ENCODE peak calls at places on chromosomes 16 and 17, in nine cellular contexts. J, P, S, N, V, H, Z, C and E are unnamed samples.

GRCh38 chr16:54935411-54936085 is 4.9 kb downstream of the IRX5 start:
- DNase-seq in C (peak), V (no peak), S (no peak), H (no peak), N (no peak), P (no peak), Z (peak), J (peak), E (no peak)

GRCh38 chr17:6753006-6753445 is 2.8 kb upstream of the XAF1 start:
- DNase-seq in V (no peak), H (peak), C (peak), Z (no peak), S (peak), N (peak), P (peak), J (peak), E (no peak)

GRCh38 chr17:7982171-7982570 is 20.2 kb upstream of the GUCY2D start:
- DNase-seq in S (no peak), C (peak), J (peak), V (peak), N (peak), H (peak), Z (peak), P (no peak), E (no peak)

GRCh38 chr17:80738406-80738805 is 193.8 kb downstream of the RPTOR start:
- DNase-seq in N (no peak), C (no peak), S (no peak), V (no peak), P (no peak), H (no peak), J (no peak), Z (no peak), E (no peak)

GRCh38 chr17:1082579-1082978 is 85.7 kb downstream of the TIMM22 start:
- DNase-seq in S (no peak), J (peak), H (peak), C (peak), P (no peak), N (no peak), V (no peak), Z (peak), E (no peak)

GRCh38 chr16:19980866-19981265 is 92.8 kb downstream of the GPR139 start:
- DNase-seq in N (no peak), Z (no peak), J (no peak), P (no peak), S (no peak), V (no peak), C (peak), H (peak), E (peak)

GRCh38 chr17:39663688-39664580 is 1.2 kb upstream of the TCAP start:
- DNase-seq in S (no peak), Z (peak), V (no peak), H (no peak), J (no peak), N (peak), P (peak), C (peak), E (peak)

GRCh38 chr16:81136331-81137011 is 40.3 kb upstream of the GCSH start:
- DNase-seq in P (no peak), C (no peak), V (no peak), H (no peak), N (no peak), J (no peak), Z (peak), S (no peak), E (no peak)

GRCh38 chr17:60610481-60610880 is 10.5 kb downstream of the PPM1D start:
- DNase-seq in Z (no peak), P (no peak), J (peak), H (no peak), S (no peak), V (no peak), C (peak), N (no peak), E (no peak)

GRCh38 chr16:11916524-11917285 is 949 bp upstream of the GSPT1 start:
- DNase-seq in H (peak), S (peak), V (peak), C (peak), J (peak), P (no peak), N (no peak), Z (peak), E (no peak)

GRCh38 chr17:80859004-80859941 is 132.4 kb upstream of the CHMP6 start:
- DNase-seq in P (peak), Z (peak), N (peak), H (peak), C (peak), V (peak), J (peak), S (peak), E (no peak)

GRCh38 chr16:86557587-86557986 is 2.6 kb upstream of the MTHFSD start:
- DNase-seq in S (no peak), N (no peak), Z (no peak), V (no peak), J (no peak), P (no peak), C (no peak), H (no peak), E (no peak)

GRCh38 chr16:4511441-4512082 is 27.0 kb downstream of the CDIP1 start:
- DNase-seq in C (peak), H (peak), N (no peak), J (peak), S (peak), P (peak), Z (peak), V (peak), E (peak)

GRCh38 chr17:850828-851759 is 68.9 kb downstream of the MRM3 start:
- DNase-seq in S (no peak), H (peak), J (no peak), C (peak), N (no peak), Z (peak), P (peak), V (no peak), E (no peak)

GRCh38 chr16:77214411-77215138 is 15.4 kb downstream of the SYCE1L start:
- DNase-seq in J (no peak), P (no peak), Z (no peak), C (no peak), H (peak), S (no peak), N (no peak), V (no peak), E (no peak)

GRCh38 chr16:67264866-67265265 is 14.5 kb upstream of the PLEKHG4 start:
- DNase-seq in N (no peak), Z (no peak), P (no peak), V (no peak), J (no peak), S (no peak), H (no peak), C (no peak), E (no peak)

GRCh38 chr16:25691519-25692091 is at the start of gene HS3ST4:
- DNase-seq in C (no peak), P (no peak), V (no peak), S (no peak), Z (no peak), H (no peak), J (no peak), N (no peak), E (peak)

GRCh38 chr16:50857881-50858280 is 116.0 kb downstream of the CYLD start:
- DNase-seq in P (no peak), V (no peak), C (no peak), S (peak), H (no peak), Z (no peak), J (no peak), N (no peak), E (no peak)

GRCh38 chr17:76566988-76567431 is 18.6 kb downstream of the ST6GALNAC2 start:
- DNase-seq in V (no peak), S (no peak), J (no peak), C (no peak), N (no peak), H (no peak), P (no peak), Z (peak), E (no peak)

GRCh38 chr17:80892019-80892855 is 99.4 kb upstream of the CHMP6 start:
- DNase-seq in C (peak), S (peak), V (peak), P (peak), Z (peak), H (peak), N (no peak), J (peak), E (peak)

GRCh38 chr16:1537763-1538289 is 4.4 kb downstream of the TMEM204 start:
- DNase-seq in P (peak), J (no peak), C (no peak), Z (no peak), N (no peak), V (no peak), S (no peak), H (no peak), E (no peak)

GRCh38 chr17:16917995-16918394 is 53.9 kb downstream of the TNFRSF13B start:
- DNase-seq in C (no peak), Z (no peak), P (peak), N (no peak), V (no peak), S (peak), H (no peak), J (no peak), E (no peak)

GRCh38 chr16:23527961-23528634 is 17.8 kb upstream of the GGA2 start:
- DNase-seq in C (no peak), S (no peak), J (no peak), P (no peak), Z (no peak), N (no peak), H (no peak), V (no peak), E (no peak)

GRCh38 chr16:47519037-47519436 is 57.9 kb downstream of the PHKB start:
- DNase-seq in C (no peak), P (no peak), Z (no peak), S (no peak), H (peak), V (no peak), N (no peak), J (peak), E (no peak)

GRCh38 chr16:88651276-88651988 is 579 bp upstream of the CYBA start:
- DNase-seq in N (peak), H (no peak), P (peak), Z (peak), S (peak), C (no peak), V (no peak), J (no peak), E (peak)

GRCh38 chr17:30597776-30598288 is 120.6 kb downstream of the GOSR1 start:
- DNase-seq in H (peak), V (no peak), J (peak), P (no peak), Z (no peak), N (no peak), S (no peak), C (no peak), E (no peak)

GRCh38 chr16:46731691-46732555 is 16.2 kb downstream of the MYLK3 start:
- DNase-seq in S (no peak), V (no peak), P (peak), N (peak), J (no peak), Z (no peak), H (no peak), C (peak), E (no peak)

GRCh38 chr16:24896439-24896838 is 50.7 kb downstream of the SLC5A11 start:
- DNase-seq in N (no peak), H (no peak), J (no peak), Z (peak), P (no peak), V (no peak), S (no peak), C (no peak), E (no peak)

GRCh38 chr17:80982426-80982974 is 9.1 kb upstream of the CHMP6 start:
- DNase-seq in N (no peak), V (no peak), P (no peak), J (no peak), H (no peak), C (no peak), Z (peak), S (no peak), E (no peak)

GRCh38 chr17:61152898-61153297 is 246.7 kb upstream of the TBX2 start:
- DNase-seq in Z (no peak), J (no peak), V (no peak), P (no peak), H (no peak), N (no peak), C (no peak), S (no peak), E (no peak)

DNA sequence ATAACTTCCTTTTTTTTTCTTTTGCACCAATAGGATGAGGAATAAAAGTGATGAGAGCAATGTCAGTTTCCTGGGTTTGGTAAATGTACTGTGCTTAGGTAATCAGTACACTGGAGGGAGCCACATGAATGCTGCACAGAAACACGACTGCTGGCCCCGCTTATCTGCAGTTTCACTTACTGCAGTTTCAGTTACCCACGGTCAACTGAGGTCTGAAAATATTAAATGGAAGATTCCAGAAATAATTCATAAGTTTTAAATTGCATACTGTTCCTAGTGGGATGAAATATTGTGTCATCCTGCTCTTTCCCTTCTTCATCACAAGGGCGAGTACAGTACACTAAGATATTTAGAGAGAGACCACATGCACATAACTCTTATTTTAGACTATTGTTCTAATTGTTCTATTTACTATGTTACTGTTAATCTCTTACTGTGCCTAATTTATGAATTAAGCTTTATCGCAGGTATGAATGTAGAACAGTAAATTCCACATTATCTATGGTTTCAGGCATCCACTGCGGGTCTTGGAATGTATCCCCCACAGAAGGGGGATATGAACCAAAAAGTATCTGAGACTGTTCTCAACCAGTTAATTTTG is 6.4 kb upstream of the LGALS3BP start:
- DNase-seq in J (peak), P (no peak), C (peak), Z (peak), S (no peak), N (no peak), V (no peak), H (peak), E (no peak)
- TF ChIP-seq CTCF in J (peak), P (peak), C (peak), Z (peak), S (peak), N (peak), V (no peak), H (peak), E (no peak)

DNA sequence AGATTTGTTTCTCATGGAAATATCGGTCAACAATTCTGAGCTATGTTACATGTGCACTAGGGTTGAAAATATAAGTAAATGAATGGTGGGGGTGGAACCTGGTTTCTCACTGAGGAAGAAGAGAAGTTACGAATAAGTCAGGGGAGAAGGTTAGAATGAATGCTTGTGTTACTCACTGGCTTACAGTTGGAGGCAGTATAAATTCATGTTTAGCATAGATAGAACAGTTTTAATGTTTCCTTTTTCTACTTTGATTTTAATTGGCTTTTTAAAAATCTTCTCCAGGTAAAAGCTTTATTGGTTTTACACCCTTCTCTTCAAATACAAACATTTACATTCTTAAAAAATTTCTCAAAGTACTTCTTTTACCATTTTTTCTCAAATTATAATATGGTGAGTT is 1113.7 kb downstream of the CDH11 start:
- DNase-seq in J (no peak), H (no peak), V (no peak), C (no peak), N (no peak), S (no peak), Z (no peak), P (no peak), E (no peak)
- TF ChIP-seq CTCF in J (no peak), H (peak), V (no peak), C (no peak), N (no peak), S (no peak), Z (peak), P (no peak), E (no peak)

GRCh38 chr16:48613061-48613957 is 3.3 kb upstream of the N4BP1 start:
- DNase-seq in V (no peak), P (no peak), N (no peak), H (no peak), S (no peak), C (peak), Z (peak), J (no peak), E (no peak)
- TF ChIP-seq CTCF in V (no peak), P (no peak), N (no peak), H (no peak), S (no peak), C (no peak), Z (no peak), J (no peak), E (no peak)

GRCh38 chr16:21599994-21600773 is 807 bp downstream of the METTL9 start:
- DNase-seq in C (peak), J (peak), S (no peak), V (peak), N (no peak), H (peak), P (no peak), Z (peak), E (no peak)
- TF ChIP-seq CTCF in C (no peak), J (no peak), S (no peak), V (no peak), N (no peak), H (no peak), P (no peak), Z (no peak), E (no peak)

GRCh38 chr17:65561394-65562205 is at the start of gene AXIN2:
- DNase-seq in P (peak), H (peak), J (peak), S (peak), C (peak), V (peak), Z (peak), N (peak), E (peak)
- TF ChIP-seq CTCF in P (peak), H (peak), J (no peak), S (no peak), C (peak), V (peak), Z (peak), N (peak), E (no peak)